ENCODE peak calls at places on chromosomes 13 and 19, in eight cellular contexts. G is activated T-cell treated with anti-CD3 and anti-CD28 coated beads, Interleukin-2, amount 50 U/mL, for 48 hours; Z is activated CD4-positive, alpha-beta T cell treated with anti-CD3 and anti-CD28 coated beads for 36 hours; K is tibial nerve; N is breast epithelium; J is NCI-H1092; Q is MCF 10A; F is fibroblast of the conjunctiva. S is an unnamed sample.

GRCh38 chr13:53151692-53152421 is 123.2 kb downstream of the OLFM4 start:
- DNase-seq in G (peak; percentile 38), Z (peak; percentile 61), K (peak; percentile 65), N (no peak), J (peak; percentile 64), Q (peak; percentile 78), F (peak; percentile 10), S (peak; percentile 13)

GRCh38 chr13:106096661-106097092 is 438.8 kb downstream of the EFNB2 start:
- DNase-seq in G (no peak), Z (no peak), K (no peak), N (no peak), J (no peak), Q (peak; percentile 63), F (no peak), S (no peak)

GRCh38 chr13:110536006-110536693 is 25.4 kb downstream of the RAB20 start:
- DNase-seq in G (no peak), Z (no peak), K (peak; percentile 52), N (no peak), J (no peak), Q (no peak), F (no peak), S (no peak)

GRCh38 chr19:52943884-52944643 is 18.6 kb downstream of the ZNF816 start:
- DNase-seq in G (no peak), Z (no peak), K (no peak), N (no peak), J (no peak), Q (no peak), F (no peak), S (no peak)

GRCh38 chr13:103356226-103356864 is 290.1 kb upstream of the SLC10A2 start:
- DNase-seq in G (no peak), Z (no peak), K (no peak), N (no peak), J (no peak), Q (no peak), F (no peak), S (no peak)

GRCh38 chr19:49009828-49010227 is 7.1 kb downstream of the LHB start:
- DNase-seq in G (no peak), Z (no peak), K (no peak), N (no peak), J (no peak), Q (no peak), F (no peak), S (no peak)

GRCh38 chr13:79307866-79308298 is 98.2 kb downstream of the RBM26 start:
- DNase-seq in G (peak; percentile 28), Z (peak; percentile 31), K (no peak), N (no peak), J (no peak), Q (peak; percentile 50), F (no peak), S (peak; percentile 8)

GRCh38 chr13:92966341-92966740 is 260.3 kb upstream of the GPC6 start:
- DNase-seq in G (no peak), Z (no peak), K (no peak), N (no peak), J (no peak), Q (no peak), F (no peak), S (no peak)

GRCh38 chr13:20161275-20161950 is 561 bp upstream of the GJA3 start:
- DNase-seq in G (peak; percentile 61), Z (peak; percentile 76), K (no peak), N (no peak), J (no peak), Q (no peak), F (no peak), S (no peak)

GRCh38 chr13:114313061-114313860 is 1.0 kb upstream of the CHAMP1 start:
- DNase-seq in G (peak; percentile 69), Z (peak; percentile 75), K (no peak), N (no peak), J (no peak), Q (no peak), F (no peak), S (no peak)

GRCh38 chr19:34217952-34218817 is 36.2 kb upstream of the GARRE1 start:
- DNase-seq in G (peak; percentile 62), Z (peak; percentile 84), K (peak; percentile 36), N (no peak), J (peak; percentile 77), Q (peak; percentile 94), F (peak; percentile 63), S (peak; percentile 83)

GRCh38 chr13:95122063-95122462 is 179.2 kb downstream of the ABCC4 start:
- DNase-seq in G (no peak), Z (no peak), K (no peak), N (no peak), J (no peak), Q (no peak), F (no peak), S (no peak)

S was measured in stromal cell of bone marrow.